ENCODE peak calls at places on chromosomes 2 and 18, in eight cellular contexts. S is prostate gland; Q is lower lobe of right lung; P is AG08395; U is GM12864; J is cardiac fibroblast; A is activated effector memory CD4-positive, alpha-beta T cell treated with anti-CD3 and anti-CD28 coated beads, Interleukin-2, amount 50 U/mL, for 16 hours; C is central memory CD8-positive, alpha-beta T cell. D is an unnamed sample.

GRCh38 chr2:86358982-86359381 is 21.6 kb upstream of the REEP1 start:
- DNase-seq in S (no peak), Q (no peak), P (no peak), U (peak), J (no peak), A (no peak), C (no peak), D (no peak)

GRCh38 chr18:65018184-65018583 is 732.6 kb upstream of the CDH7 start:
- DNase-seq in S (no peak), Q (no peak), P (no peak), U (no peak), J (no peak), A (no peak), C (no peak), D (no peak)

GRCh38 chr18:3806656-3807055 is 356.7 kb downstream of the TGIF1 start:
- DNase-seq in S (no peak), Q (no peak), P (no peak), U (no peak), J (no peak), A (no peak), C (no peak), D (no peak)

GRCh38 chr2:135227386-135227785 is 175.3 kb downstream of the RAB3GAP1 start:
- DNase-seq in S (no peak), Q (no peak), P (peak), U (no peak), J (peak), A (no peak), C (no peak), D (no peak)

GRCh38 chr2:176637497-176638166 is 368.4 kb downstream of the MTX2 start:
- DNase-seq in S (no peak), Q (peak), P (peak), U (no peak), J (peak), A (no peak), C (no peak), D (no peak)

GRCh38 chr18:46324556-46324955 is 220.4 kb downstream of the HAUS1 start:
- DNase-seq in S (no peak), Q (no peak), P (peak), U (no peak), J (peak), A (no peak), C (no peak), D (no peak)

GRCh38 chr2:231047270-231047921 is 9.3 kb upstream of the PSMD1 start:
- DNase-seq in S (no peak), Q (no peak), P (no peak), U (no peak), J (no peak), A (no peak), C (no peak), D (no peak)

GRCh38 chr2:210004893-210005292 is 2.5 kb downstream of the RPE start:
- DNase-seq in S (no peak), Q (no peak), P (no peak), U (no peak), J (no peak), A (no peak), C (no peak), D (no peak)

GRCh38 chr2:141317986-141318385 is 812.8 kb downstream of the LRP1B start:
- DNase-seq in S (no peak), Q (no peak), P (peak), U (no peak), J (no peak), A (no peak), C (no peak), D (no peak)

GRCh38 chr2:4782647-4783046 is 909.5 kb upstream of the SOX11 start:
- DNase-seq in S (no peak), Q (no peak), P (no peak), U (no peak), J (no peak), A (no peak), C (no peak), D (no peak)

GRCh38 chr2:85501244-85501643 is 37.7 kb upstream of the MAT2A start:
- DNase-seq in S (no peak), Q (no peak), P (no peak), U (no peak), J (no peak), A (no peak), C (no peak), D (no peak)

GRCh38 chr2:38360177-38360576 is 16.9 kb downstream of the ATL2 start:
- DNase-seq in S (no peak), Q (no peak), P (no peak), U (no peak), J (no peak), A (no peak), C (no peak), D (no peak)

GRCh38 chr2:114546511-114546910 is 104.1 kb downstream of the DPP10 start:
- DNase-seq in S (no peak), Q (no peak), P (no peak), U (no peak), J (no peak), A (no peak), C (no peak), D (no peak)

GRCh38 chr2:86193901-86194567 is 1.2 kb downstream of the IMMT start:
- DNase-seq in S (no peak), Q (no peak), P (no peak), U (no peak), J (no peak), A (no peak), C (no peak), D (no peak)

GRCh38 chr2:74542978-74543377 is 10.8 kb downstream of the LOXL3 start:
- DNase-seq in S (no peak), Q (no peak), P (no peak), U (no peak), J (no peak), A (no peak), C (no peak), D (no peak)

GRCh38 chr2:27890146-27891062 is at the start of the genes BABAM2 and RBKS:
- DNase-seq in S (peak), Q (peak), P (peak), U (peak), J (peak), A (peak), C (peak), D (no peak)

GRCh38 chr2:163348843-163349395 is 386.9 kb downstream of the FIGN start:
- DNase-seq in S (no peak), Q (no peak), P (peak), U (no peak), J (peak), A (no peak), C (no peak), D (peak)

GRCh38 chr2:72915907-72916742 is 1.2 kb upstream of the EMX1 start:
- DNase-seq in S (peak), Q (no peak), P (no peak), U (no peak), J (peak), A (peak), C (no peak), D (no peak)

GRCh38 chr2:147030966-147031760 is 813.7 kb upstream of the ACVR2A start:
- DNase-seq in S (peak), Q (no peak), P (no peak), U (no peak), J (peak), A (no peak), C (no peak), D (no peak)

GRCh38 chr2:174681983-174682577 is 82.2 kb downstream of the CHRNA1 start:
- DNase-seq in S (no peak), Q (peak), P (peak), U (no peak), J (peak), A (peak), C (peak), D (no peak)

GRCh38 chr2:111975053-111975552 is 76.7 kb downstream of the MERTK start:
- DNase-seq in S (no peak), Q (no peak), P (peak), U (no peak), J (peak), A (no peak), C (no peak), D (peak)

GRCh38 chr2:178542569-178542968 is 62.3 kb downstream of the PLEKHA3 start:
- DNase-seq in S (no peak), Q (no peak), P (no peak), U (no peak), J (no peak), A (no peak), C (no peak), D (no peak)